ENCODE peak calls at places on chromosomes 6 and 20, in eight cellular contexts. S is hippocampal formation; F is cardiac muscle cell; E is stimulated activated CD4-positive, alpha-beta T cell treated with anti-CD3 and anti-CD28 coated beads, Interleukin-1b, Interleukin-23, amount 100 ng/mL, for 1 hour; O is pancreas; A is hypothalamus; D is ELR; Z is AML-193. B is an unnamed sample.

GRCh38 chr6:56911847-56912246 is 43.1 kb upstream of the BEND6 start:
- DNase-seq in S (no peak), F (no peak), E (no peak), O (no peak), A (no peak), D (peak), Z (no peak), B (no peak)

GRCh38 chr6:48535569-48535968 is 424.6 kb upstream of the PTCHD4 start:
- DNase-seq in S (no peak), F (no peak), E (no peak), O (no peak), A (no peak), D (peak), Z (peak), B (no peak)

GRCh38 chr20:19784511-19785172 is 26.6 kb downstream of the RIN2 start:
- DNase-seq in S (peak), F (peak), E (no peak), O (no peak), A (no peak), D (peak), Z (peak), B (peak)

GRCh38 chr6:45533394-45533793 is 155.7 kb upstream of the SUPT3H start:
- DNase-seq in S (no peak), F (no peak), E (no peak), O (no peak), A (no peak), D (no peak), Z (no peak), B (no peak)

GRCh38 chr20:33167859-33168258 is at the start of gene BPIFA2:
- DNase-seq in S (no peak), F (no peak), E (no peak), O (no peak), A (no peak), D (no peak), Z (no peak), B (no peak)

GRCh38 chr20:48260370-48260769 is 475.1 kb upstream of the SULF2 start:
- DNase-seq in S (peak), F (no peak), E (no peak), O (no peak), A (no peak), D (no peak), Z (no peak), B (peak)

GRCh38 chr20:12455152-12455551 is 537.5 kb downstream of the BTBD3 start:
- DNase-seq in S (no peak), F (no peak), E (no peak), O (no peak), A (no peak), D (no peak), Z (no peak), B (no peak)

GRCh38 chr6:135481786-135482369 is 15.7 kb downstream of the AHI1 start:
- DNase-seq in S (no peak), F (no peak), E (no peak), O (no peak), A (no peak), D (peak), Z (peak), B (no peak)

GRCh38 chr20:41453006-41453950 is 86.7 kb upstream of the EMILIN3 start:
- DNase-seq in S (no peak), F (no peak), E (no peak), O (no peak), A (no peak), D (no peak), Z (peak), B (no peak)

GRCh38 chr6:63066053-63066704 is 145.1 kb upstream of the FKBP1C start:
- DNase-seq in S (no peak), F (peak), E (no peak), O (no peak), A (no peak), D (no peak), Z (peak), B (no peak)

B was measured in dorsolateral prefrontal cortex.